ENCODE peak calls at places on chromosomes 11 and 22, in six cellular contexts. G, N, L, R, H and V are unnamed samples.
A peak's percentile ranks its signal among the peaks of the same experiment; 100 is the strongest.

GRCh38 chr22:48592488-48592887 is 1235.2 kb downstream of the BRD1 start:
- DNase-seq in L (no peak), H (no peak), G (no peak), R (no peak), N (no peak), V (no peak)

GRCh38 chr11:110093407-110094297 is 460 bp downstream of the ZC3H12C start:
- DNase-seq in G (peak; percentile 47), R (peak; percentile 53), H (peak; percentile 73), N (peak; percentile 46), L (peak; percentile 51), V (peak; percentile 59)

GRCh38 chr11:9664276-9665171 is 647 bp downstream of the SWAP70 start:
- DNase-seq in N (peak; percentile 9), R (peak; percentile 26), G (peak; percentile 56), L (peak; percentile 36), H (peak; percentile 74), V (peak; percentile 68)

GRCh38 chr11:24679686-24680318 is 182.9 kb downstream of the LUZP2 start:
- DNase-seq in G (no peak), N (no peak), H (no peak), L (no peak), R (no peak), V (no peak)

GRCh38 chr11:65305501-65306268 is 9.0 kb upstream of the CDC42EP2 start:
- DNase-seq in L (no peak), H (no peak), N (no peak), R (no peak), G (no peak), V (peak; percentile 34)

GRCh38 chr11:8614497-8614896 is 20.5 kb upstream of the STK33 start:
- DNase-seq in R (no peak), N (no peak), H (no peak), G (no peak), L (no peak), V (no peak)

GRCh38 chr11:2988996-2989395 is 3.1 kb downstream of the NAP1L4 start:
- DNase-seq in R (no peak), H (no peak), G (no peak), L (peak; percentile 15), N (no peak), V (no peak)

GRCh38 chr11:45031912-45032519 is 81.3 kb upstream of the TP53I11 start:
- DNase-seq in H (no peak), G (no peak), N (no peak), L (no peak), R (no peak), V (no peak)

GRCh38 chr11:132623496-132623895 is 908.8 kb downstream of the OPCML start:
- DNase-seq in N (no peak), L (no peak), H (no peak), R (no peak), G (no peak), V (no peak)

GRCh38 chr11:80082386-80082785 is 641.6 kb upstream of the TENM4 start:
- DNase-seq in G (no peak), N (no peak), R (no peak), L (no peak), H (no peak), V (no peak)

GRCh38 chr11:83724704-83725114 is 438.5 kb upstream of the CCDC90B start:
- DNase-seq in H (peak; percentile 45), G (no peak), N (peak; percentile 16), L (peak; percentile 12), R (peak; percentile 35), V (no peak)

GRCh38 chr11:65506770-65507485 is 8.1 kb downstream of the MALAT1 start:
- DNase-seq in L (peak; percentile 45), H (no peak), R (peak; percentile 64), G (no peak), N (no peak), V (no peak)

GRCh38 chr22:28424427-28425080 is 255.1 kb downstream of the TTC28 start:
- DNase-seq in L (no peak), G (no peak), H (no peak), N (no peak), R (no peak), V (no peak)

GRCh38 chr11:123653997-123654565 is 343 bp downstream of the SCN3B start:
- DNase-seq in G (peak; percentile 69), R (peak; percentile 85), N (peak; percentile 62), L (peak; percentile 24), H (peak; percentile 54), V (peak; percentile 43)

GRCh38 chr11:60981515-60981914 is 10.0 kb downstream of the CD6 start:
- DNase-seq in R (no peak), H (no peak), L (no peak), G (no peak), N (no peak), V (no peak)

GRCh38 chr11:59078435-59078834 is 7.7 kb upstream of the GLYATL1B start:
- DNase-seq in H (no peak), R (no peak), L (no peak), G (no peak), N (no peak), V (no peak)

GRCh38 chr11:70816156-70816678 is 417.9 kb downstream of the CTTN start:
- DNase-seq in H (no peak), R (peak; percentile 48), N (no peak), G (no peak), L (no peak), V (no peak)

GRCh38 chr11:7098235-7098832 is 9.5 kb downstream of the RBMXL2 start:
- DNase-seq in R (peak; percentile 70), H (no peak), L (peak; percentile 44), N (peak; percentile 17), G (peak; percentile 27), V (peak; percentile 14)

GRCh38 chr11:64447717-64448598 is 89.0 kb downstream of the RPS6KA4 start:
- DNase-seq in H (peak; percentile 64), L (peak; percentile 9), R (no peak), N (no peak), G (peak; percentile 43), V (peak; percentile 36)

GRCh38 chr11:75673977-75674582 is 5.2 kb upstream of the MAP6 start:
- DNase-seq in G (no peak), L (peak; percentile 21), H (no peak), N (no peak), R (no peak), V (no peak)

GRCh38 chr11:49221112-49221511 is 12.7 kb upstream of the FOLH1 start:
- DNase-seq in N (no peak), R (no peak), H (no peak), L (no peak), G (no peak), V (no peak)

GRCh38 chr11:73157141-73158010 is 15.3 kb upstream of the FCHSD2 start:
- DNase-seq in L (no peak), G (peak; percentile 89), N (no peak), H (peak; percentile 63), R (peak; percentile 75), V (peak; percentile 78)

GRCh38 chr11:63599211-63600122 is 14.8 kb downstream of the PLAAT3 start:
- DNase-seq in R (no peak), G (peak; percentile 98), N (no peak), H (no peak), L (no peak), V (peak; percentile 99)

GRCh38 chr11:62130498-62131464 is 7.0 kb downstream of the INCENP start:
- DNase-seq in G (no peak), N (no peak), R (no peak), L (no peak), H (no peak), V (peak; percentile 44)

GRCh38 chr11:96146765-96147164 is 196.2 kb downstream of the MAML2 start:
- DNase-seq in H (no peak), R (no peak), N (no peak), L (no peak), G (no peak), V (no peak)

GRCh38 chr11:57905439-57905838 is 118.2 kb upstream of the OR9Q1 start:
- DNase-seq in N (no peak), H (no peak), R (no peak), L (peak; percentile 56), G (no peak), V (no peak)

GRCh38 chr22:16563555-16564520 is 28.8 kb downstream of the CCT8L2 start:
- DNase-seq in G (no peak), H (peak; percentile 42), N (no peak), R (no peak), L (no peak), V (no peak)

GRCh38 chr11:61484541-61484940 is 24.0 kb upstream of the LRRC10B start:
- DNase-seq in L (no peak), N (no peak), G (peak; percentile 7), H (peak; percentile 57), R (no peak), V (no peak)

GRCh38 chr22:47304191-47304831 is 541.9 kb downstream of the TBC1D22A start:
- DNase-seq in H (no peak), R (no peak), G (no peak), N (no peak), L (no peak), V (no peak)

GRCh38 chr22:32545801-32546200 is 71.2 kb downstream of the FBXO7 start:
- DNase-seq in R (no peak), N (no peak), L (no peak), H (no peak), G (no peak), V (peak; percentile 70)

GRCh38 chr22:27558658-27559371 is 242.7 kb downstream of the MN1 start:
- DNase-seq in H (no peak), G (no peak), R (no peak), L (no peak), N (no peak), V (no peak)

GRCh38 chr11:6328321-6328720 is 8.0 kb upstream of the CAVIN3 start:
- DNase-seq in R (no peak), H (no peak), N (no peak), G (no peak), L (no peak), V (no peak)

GRCh38 chr22:27726344-27726725 is 75.2 kb downstream of the MN1 start:
- DNase-seq in R (no peak), H (no peak), N (no peak), G (no peak), L (no peak), V (no peak)

GRCh38 chr11:117771197-117771596 is 25.8 kb downstream of the DSCAML1 start:
- DNase-seq in G (no peak), H (no peak), R (no peak), L (no peak), N (no peak), V (no peak)